ENCODE peak calls at places on chromosomes 6 and 20, in four cellular contexts. One of them, this sample, is unnamed.

GRCh38 chr20:32917191-32917950 is 58.6 kb downstream of the EFCAB8 start:
- DNase-seq in left lung: no peak
- DNase-seq in BE2C: no peak
- DNase-seq in CD8-positive, alpha-beta memory T cell: no peak
- DNase-seq in this sample: no peak

GRCh38 chr6:46340246-46340645 is 151.0 kb downstream of the RCAN2 start:
- DNase-seq in left lung: no peak
- DNase-seq in BE2C: no peak
- DNase-seq in CD8-positive, alpha-beta memory T cell: no peak
- DNase-seq in this sample: no peak

GRCh38 chr6:35080821-35081425 is 60.2 kb downstream of the TCP11 start:
- DNase-seq in left lung: no peak
- DNase-seq in BE2C: no peak
- DNase-seq in CD8-positive, alpha-beta memory T cell: no peak
- DNase-seq in this sample: no peak

GRCh38 chr20:25507385-25508082 is 77.8 kb downstream of the NINL start:
- DNase-seq in left lung: no peak
- DNase-seq in BE2C: no peak
- DNase-seq in CD8-positive, alpha-beta memory T cell: no peak
- DNase-seq in this sample: no peak

GRCh38 chr20:1619861-1620444 is at the start of gene SIRPB1:
- DNase-seq in left lung: no peak
- DNase-seq in BE2C: no peak
- DNase-seq in CD8-positive, alpha-beta memory T cell: no peak
- DNase-seq in this sample: no peak

GRCh38 chr20:17430515-17430914 is 100.7 kb downstream of the BFSP1 start:
- DNase-seq in left lung: no peak
- DNase-seq in BE2C: no peak
- DNase-seq in CD8-positive, alpha-beta memory T cell: no peak
- DNase-seq in this sample: no peak

GRCh38 chr6:41818271-41819054 is 31.0 kb downstream of the TOMM6 start:
- DNase-seq in left lung: no peak
- DNase-seq in BE2C: no peak
- DNase-seq in CD8-positive, alpha-beta memory T cell: no peak
- DNase-seq in this sample: no peak

GRCh38 chr6:6057442-6058053 is 50.8 kb upstream of the NRN1 start:
- DNase-seq in left lung: no peak
- DNase-seq in BE2C: no peak
- DNase-seq in CD8-positive, alpha-beta memory T cell: no peak
- DNase-seq in this sample: peak; percentile 17

GRCh38 chr6:117547688-117548621 is 54.4 kb downstream of the GOPC start:
- DNase-seq in left lung: peak; percentile 76
- DNase-seq in BE2C: no peak
- DNase-seq in CD8-positive, alpha-beta memory T cell: peak; percentile 26
- DNase-seq in this sample: peak; percentile 41

GRCh38 chr6:106197441-106197840 is 111.3 kb downstream of the PRDM1 start:
- DNase-seq in left lung: no peak
- DNase-seq in BE2C: no peak
- DNase-seq in CD8-positive, alpha-beta memory T cell: no peak
- DNase-seq in this sample: no peak

GRCh38 chr20:33667245-33668086 is 723 bp downstream of the ACTL10 start:
- DNase-seq in left lung: peak; percentile 97
- DNase-seq in BE2C: peak; percentile 85
- DNase-seq in CD8-positive, alpha-beta memory T cell: peak; percentile 34
- DNase-seq in this sample: no peak

GRCh38 chr6:44150317-44150917 is 8.2 kb upstream of the CAPN11 start:
- DNase-seq in left lung: no peak
- DNase-seq in BE2C: no peak
- DNase-seq in CD8-positive, alpha-beta memory T cell: no peak
- DNase-seq in this sample: no peak

GRCh38 chr20:10672579-10673127 is 1.1 kb downstream of the JAG1 start:
- DNase-seq in left lung: peak; percentile 92
- DNase-seq in BE2C: peak; percentile 42
- DNase-seq in CD8-positive, alpha-beta memory T cell: no peak
- DNase-seq in this sample: no peak

GRCh38 chr6:21592953-21593352 is 598 bp upstream of the SOX4 start:
- DNase-seq in left lung: no peak
- DNase-seq in BE2C: no peak
- DNase-seq in CD8-positive, alpha-beta memory T cell: no peak
- DNase-seq in this sample: no peak
- H3K4me3 ChIP-seq in left lung: peak overlapping the region; percentile 63
- H3K4me3 ChIP-seq in BE2C: peak overlapping the region; percentile 89
- H3K4me3 ChIP-seq in CD8-positive, alpha-beta memory T cell: peak overlapping the region; percentile 44
- H3K4me3 ChIP-seq in this sample: peak overlapping the region; percentile 98

GRCh38 chr6:134436281-134436815 is 118.4 kb upstream of the SGK1 start:
- DNase-seq in left lung: no peak
- DNase-seq in BE2C: peak; percentile 52
- DNase-seq in CD8-positive, alpha-beta memory T cell: no peak
- DNase-seq in this sample: peak; percentile 81
- H3K4me3 ChIP-seq in left lung: no peak overlapping the region
- H3K4me3 ChIP-seq in BE2C: peak overlapping the region; percentile 43
- H3K4me3 ChIP-seq in CD8-positive, alpha-beta memory T cell: peak overlapping the region; percentile 7
- H3K4me3 ChIP-seq in this sample: peak overlapping the region; percentile 12

GRCh38 chr20:57180954-57181353 is 85.5 kb downstream of the BMP7 start:
- DNase-seq in left lung: no peak
- DNase-seq in BE2C: no peak
- DNase-seq in CD8-positive, alpha-beta memory T cell: no peak
- DNase-seq in this sample: no peak
- H3K4me3 ChIP-seq in left lung: no peak overlapping the region
- H3K4me3 ChIP-seq in BE2C: no peak overlapping the region
- H3K4me3 ChIP-seq in CD8-positive, alpha-beta memory T cell: no peak overlapping the region
- H3K4me3 ChIP-seq in this sample: no peak overlapping the region

DNA sequence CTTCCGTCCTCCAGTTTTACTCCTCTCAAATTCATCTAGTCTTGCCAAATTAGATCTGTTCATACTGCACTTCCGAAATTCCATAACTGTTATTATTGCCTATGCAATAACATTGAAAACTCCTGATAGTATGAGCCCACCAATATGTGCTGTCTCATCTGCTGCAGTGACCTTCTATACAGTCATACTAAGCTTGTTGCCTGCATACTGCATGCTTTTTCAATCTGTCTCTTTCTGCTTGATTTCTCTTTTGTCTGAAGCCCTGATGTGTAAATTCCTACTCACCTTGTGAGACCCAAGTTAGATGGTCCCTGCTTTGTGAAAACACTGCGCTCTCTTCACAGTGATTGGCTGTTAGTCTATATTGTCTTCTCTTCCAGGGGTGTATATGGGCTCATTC is 1.1 kb downstream of the TBP start:
- DNase-seq in left lung: no peak
- DNase-seq in BE2C: no peak
- DNase-seq in CD8-positive, alpha-beta memory T cell: no peak
- DNase-seq in this sample: no peak
- H3K4me3 ChIP-seq in left lung: peak overlapping the region; percentile 84
- H3K4me3 ChIP-seq in BE2C: peak overlapping the region; percentile 99
- H3K4me3 ChIP-seq in CD8-positive, alpha-beta memory T cell: peak overlapping the region; percentile 78
- H3K4me3 ChIP-seq in this sample: peak overlapping the region; percentile 84

DNA sequence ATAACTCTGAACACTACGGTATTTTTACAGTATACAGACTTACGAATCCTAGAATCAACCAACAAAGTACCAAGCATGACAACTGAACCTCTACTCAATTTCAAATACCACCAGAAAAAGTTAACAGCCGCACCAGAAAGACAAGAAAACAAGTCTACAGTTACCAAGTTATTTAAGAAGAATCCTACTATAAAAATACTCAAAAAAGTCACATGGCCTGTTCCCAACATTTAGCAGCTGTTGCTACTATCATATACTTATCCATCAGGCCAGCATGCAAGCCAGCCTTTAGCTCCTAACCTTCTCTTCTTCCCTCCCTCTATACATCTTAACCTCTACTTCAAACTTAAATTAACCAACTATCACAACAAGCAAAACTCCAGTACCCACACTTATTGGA is 1.9 kb downstream of the SYNCRIP start:
- DNase-seq in left lung: no peak
- DNase-seq in BE2C: no peak
- DNase-seq in CD8-positive, alpha-beta memory T cell: no peak
- DNase-seq in this sample: no peak
- H3K4me3 ChIP-seq in left lung: peak overlapping the region; percentile 94
- H3K4me3 ChIP-seq in BE2C: peak overlapping the region; percentile 90
- H3K4me3 ChIP-seq in CD8-positive, alpha-beta memory T cell: peak overlapping the region; percentile 92
- H3K4me3 ChIP-seq in this sample: peak overlapping the region; percentile 99

DNA sequence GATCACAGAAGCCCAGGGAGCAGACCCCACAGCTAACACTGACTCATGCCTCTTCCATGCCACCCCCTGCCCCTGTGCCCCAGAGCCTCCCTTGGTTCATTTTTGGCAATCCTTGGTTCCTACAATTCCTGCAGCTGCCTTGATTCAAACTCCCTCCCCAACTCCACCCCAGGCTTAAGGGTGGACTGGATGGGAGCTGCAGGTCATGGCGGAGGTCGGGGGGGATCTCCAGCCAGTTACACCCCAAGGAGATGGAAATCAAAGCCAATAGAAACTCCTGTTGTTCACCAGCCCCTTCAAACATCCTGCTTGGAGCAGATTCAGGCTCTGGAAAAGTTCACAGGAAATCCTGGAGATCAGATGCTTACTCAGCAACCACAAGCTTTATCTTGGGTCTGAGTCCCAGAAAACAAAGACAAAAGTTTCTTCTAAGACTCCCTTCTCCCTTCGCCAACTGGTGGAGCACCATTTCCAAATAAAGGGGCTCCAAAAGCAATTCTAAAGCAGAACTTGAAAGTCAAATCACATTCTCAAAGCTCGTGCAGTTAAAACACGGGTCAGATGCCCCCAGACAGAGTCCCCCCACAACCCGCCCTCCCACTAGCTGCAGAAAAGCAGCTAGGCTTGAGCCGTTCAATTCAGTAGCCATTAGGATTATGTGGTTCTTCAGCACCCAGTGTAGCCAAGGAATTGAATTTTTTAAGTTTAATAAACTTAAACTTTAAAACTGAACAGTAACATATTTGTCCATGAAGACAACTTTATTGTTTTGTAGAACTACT is 149.5 kb downstream of the ANKRD60 start:
- DNase-seq in left lung: no peak
- DNase-seq in BE2C: no peak
- DNase-seq in CD8-positive, alpha-beta memory T cell: no peak
- DNase-seq in this sample: peak; percentile 53
- H3K4me3 ChIP-seq in left lung: no peak overlapping the region
- H3K4me3 ChIP-seq in BE2C: no peak overlapping the region
- H3K4me3 ChIP-seq in CD8-positive, alpha-beta memory T cell: no peak overlapping the region
- H3K4me3 ChIP-seq in this sample: no peak overlapping the region

This sample was measured in retinal pigment epithelial cell.